ENCODE peak calls at places on chromosomes 16 and 17, in four cellular contexts. One of them, this sample, is unnamed.

GRCh38 chr16:17776888-17777287 is 306.1 kb upstream of the XYLT1 start:
- DNase-seq in H1: no peak
- DNase-seq in A549: no peak
- DNase-seq in hepatocyte: no peak
- DNase-seq in this sample: no peak

GRCh38 chr17:30236807-30237206 is 1.3 kb upstream of the SLC6A4 start:
- DNase-seq in H1: peak; percentile 84
- DNase-seq in A549: peak; percentile 91
- DNase-seq in hepatocyte: peak; percentile 68
- DNase-seq in this sample: no peak

GRCh38 chr17:14228903-14229302 is 7.8 kb downstream of the CDRT15 start:
- DNase-seq in H1: no peak
- DNase-seq in A549: no peak
- DNase-seq in hepatocyte: no peak
- DNase-seq in this sample: no peak

GRCh38 chr17:61389670-61390478 is 9.8 kb upstream of the TBX2 start:
- DNase-seq in H1: peak; percentile 92
- DNase-seq in A549: peak; percentile 72
- DNase-seq in hepatocyte: peak; percentile 74
- DNase-seq in this sample: no peak

GRCh38 chr16:4183258-4184037 is 58.4 kb downstream of the SRL start:
- DNase-seq in H1: peak; percentile 99
- DNase-seq in A549: peak; percentile 88
- DNase-seq in hepatocyte: peak; percentile 99
- DNase-seq in this sample: peak; percentile 65

GRCh38 chr16:16001856-16002255 is 52.4 kb downstream of the ABCC1 start:
- DNase-seq in H1: no peak
- DNase-seq in A549: no peak
- DNase-seq in hepatocyte: no peak
- DNase-seq in this sample: no peak

GRCh38 chr16:74450236-74450635 is 29.0 kb upstream of the CLEC18B start:
- DNase-seq in H1: no peak
- DNase-seq in A549: no peak
- DNase-seq in hepatocyte: no peak
- DNase-seq in this sample: no peak

GRCh38 chr17:38415250-38416194 is 12.7 kb upstream of the ARHGAP23 start:
- DNase-seq in H1: peak; percentile 86
- DNase-seq in A549: no peak
- DNase-seq in hepatocyte: peak; percentile 64
- DNase-seq in this sample: no peak

GRCh38 chr16:88548131-88548874 is 21.9 kb upstream of the ZC3H18 start:
- DNase-seq in H1: no peak
- DNase-seq in A549: no peak
- DNase-seq in hepatocyte: no peak
- DNase-seq in this sample: no peak

GRCh38 chr16:68480084-68480995 is 32.0 kb upstream of the SMPD3 start:
- DNase-seq in H1: no peak
- DNase-seq in A549: no peak
- DNase-seq in hepatocyte: no peak
- DNase-seq in this sample: no peak

GRCh38 chr17:81590121-81590520 is 38.0 kb upstream of the FAAP100 start:
- DNase-seq in H1: no peak
- DNase-seq in A549: no peak
- DNase-seq in hepatocyte: no peak
- DNase-seq in this sample: no peak

GRCh38 chr16:16025214-16025968 is 76.0 kb downstream of the ABCC1 start:
- DNase-seq in H1: no peak
- DNase-seq in A549: peak; percentile 38
- DNase-seq in hepatocyte: no peak
- DNase-seq in this sample: no peak

GRCh38 chr17:9028171-9028570 is 6.9 kb downstream of the NTN1 start:
- DNase-seq in H1: no peak
- DNase-seq in A549: no peak
- DNase-seq in hepatocyte: no peak
- DNase-seq in this sample: no peak

GRCh38 chr17:78789663-78790181 is 7.6 kb upstream of the CYTH1 start:
- DNase-seq in H1: no peak
- DNase-seq in A549: no peak
- DNase-seq in hepatocyte: peak; percentile 40
- DNase-seq in this sample: no peak

GRCh38 chr16:66262253-66263167 is 104.0 kb upstream of the CDH5 start:
- DNase-seq in H1: no peak
- DNase-seq in A549: no peak
- DNase-seq in hepatocyte: peak; percentile 32
- DNase-seq in this sample: no peak

GRCh38 chr17:78974635-78975591 is 4.8 kb downstream of the LGALS3BP start:
- DNase-seq in H1: no peak
- DNase-seq in A549: no peak
- DNase-seq in hepatocyte: peak; percentile 56
- DNase-seq in this sample: no peak

GRCh38 chr17:77445030-77445907 is 304.5 kb downstream of the SEC14L1 start:
- DNase-seq in H1: no peak
- DNase-seq in A549: no peak
- DNase-seq in hepatocyte: no peak
- DNase-seq in this sample: no peak

GRCh38 chr17:77443743-77444260 is 303.0 kb downstream of the SEC14L1 start:
- DNase-seq in H1: no peak
- DNase-seq in A549: no peak
- DNase-seq in hepatocyte: no peak
- DNase-seq in this sample: no peak

GRCh38 chr17:77445908-77446535 is 305.3 kb downstream of the SEC14L1 start:
- DNase-seq in H1: no peak
- DNase-seq in A549: no peak
- DNase-seq in hepatocyte: peak; percentile 78
- DNase-seq in this sample: no peak

GRCh38 chr17:77442976-77443742 is 302.4 kb downstream of the SEC14L1 start:
- DNase-seq in H1: no peak
- DNase-seq in A549: no peak
- DNase-seq in hepatocyte: no peak
- DNase-seq in this sample: no peak

DNA sequence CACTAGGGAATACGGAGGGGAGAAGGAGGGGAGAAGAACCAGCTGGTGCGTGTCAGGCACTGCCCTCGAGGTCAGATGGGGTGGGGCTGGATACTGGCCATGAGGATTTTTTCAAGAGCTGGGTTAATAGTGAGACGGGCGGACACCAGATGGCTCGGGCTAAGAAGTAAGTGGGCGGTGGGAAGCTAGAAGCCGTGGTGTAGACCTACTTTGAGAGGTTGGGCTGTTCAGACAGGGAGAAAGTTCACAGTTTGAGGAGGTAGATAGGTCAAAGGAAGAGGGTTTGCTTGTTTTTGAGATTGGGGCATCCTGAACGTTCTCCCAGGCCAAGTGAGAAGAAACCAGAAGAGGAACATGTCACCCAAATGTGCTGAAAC is 303.9 kb downstream of the SEC14L1 start:
- DNase-seq in H1: no peak
- DNase-seq in A549: no peak
- DNase-seq in hepatocyte: no peak
- DNase-seq in this sample: no peak
- H3K4me2 ChIP-seq in H1: no peak overlapping the region
- H3K4me2 ChIP-seq in A549: no peak overlapping the region
- H3K4me2 ChIP-seq in hepatocyte: peak overlapping the region; percentile 11
- H3K4me2 ChIP-seq in this sample: no peak overlapping the region

GRCh38 chr16:23786964-23787571 is 32.2 kb downstream of the CHP2 start:
- DNase-seq in H1: peak; percentile 52
- DNase-seq in A549: no peak
- DNase-seq in hepatocyte: no peak
- DNase-seq in this sample: no peak
- H3K4me2 ChIP-seq in H1: peak overlapping the region; percentile 49
- H3K4me2 ChIP-seq in A549: no peak overlapping the region
- H3K4me2 ChIP-seq in hepatocyte: no peak overlapping the region
- H3K4me2 ChIP-seq in this sample: no peak overlapping the region

GRCh38 chr17:35742896-35743477 is 10.1 kb downstream of the GAS2L2 start:
- DNase-seq in H1: no peak
- DNase-seq in A549: no peak
- DNase-seq in hepatocyte: no peak
- DNase-seq in this sample: no peak

GRCh38 chr17:35738519-35739133 is 7.2 kb downstream of the RASL10B start:
- DNase-seq in H1: no peak
- DNase-seq in A549: no peak
- DNase-seq in hepatocyte: no peak
- DNase-seq in this sample: no peak

GRCh38 chr17:35740216-35740615 is 8.8 kb downstream of the RASL10B start:
- DNase-seq in H1: no peak
- DNase-seq in A549: no peak
- DNase-seq in hepatocyte: no peak
- DNase-seq in this sample: no peak

GRCh38 chr17:35742496-35742895 is 10.5 kb downstream of the GAS2L2 start:
- DNase-seq in H1: no peak
- DNase-seq in A549: no peak
- DNase-seq in hepatocyte: no peak
- DNase-seq in this sample: no peak

DNA sequence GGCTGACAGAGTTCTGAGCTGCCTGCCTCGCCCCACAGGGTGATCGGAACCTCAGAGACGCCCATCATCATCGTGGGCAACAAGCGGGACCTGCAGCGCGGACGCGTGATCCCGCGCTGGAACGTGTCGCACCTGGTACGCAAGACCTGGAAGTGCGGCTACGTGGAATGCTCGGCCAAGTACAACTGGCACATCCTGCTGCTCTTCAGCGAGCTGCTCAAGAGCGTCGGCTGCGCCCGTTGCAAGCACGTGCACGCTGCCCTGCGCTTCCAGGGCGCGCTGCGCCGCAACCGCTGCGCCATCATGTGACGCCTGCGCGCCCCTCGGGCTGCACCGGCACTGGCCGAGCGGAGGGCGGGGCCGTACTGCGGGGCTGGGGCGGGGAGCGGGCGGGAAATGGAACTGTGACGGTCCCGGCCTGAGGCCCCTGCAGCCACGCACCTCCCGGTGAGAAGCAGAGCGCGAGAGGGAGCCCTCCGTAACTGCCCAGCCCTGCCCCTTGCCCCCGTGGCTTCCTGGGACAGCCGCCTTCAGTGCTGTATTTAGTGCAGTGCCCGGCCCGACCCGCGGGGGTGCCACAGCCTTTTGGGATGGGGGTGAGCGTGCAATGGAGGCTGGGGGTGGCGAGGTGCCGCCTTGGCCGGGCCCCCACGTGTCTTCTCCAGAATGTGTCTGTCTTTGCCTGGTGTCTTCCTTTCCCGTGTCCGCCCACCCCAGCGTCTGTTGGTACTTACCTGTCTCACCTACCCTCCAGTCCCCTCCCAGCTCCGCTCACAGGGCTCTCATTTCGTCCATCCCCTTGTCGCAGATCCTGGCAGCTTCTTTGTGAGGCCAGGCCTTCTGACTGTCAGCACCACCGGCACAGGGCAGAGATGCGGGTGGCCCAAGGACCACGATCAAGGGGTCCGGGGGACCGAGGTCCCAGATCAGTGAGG is 9.8 kb downstream of the RASL10B start:
- DNase-seq in H1: peak; percentile 79
- DNase-seq in A549: no peak
- DNase-seq in hepatocyte: no peak
- DNase-seq in this sample: no peak
- H3K4me2 ChIP-seq in H1: peak overlapping the region; percentile 67
- H3K4me2 ChIP-seq in A549: peak overlapping the region; percentile 89
- H3K4me2 ChIP-seq in hepatocyte: peak overlapping the region; percentile 69
- H3K4me2 ChIP-seq in this sample: no peak overlapping the region

DNA sequence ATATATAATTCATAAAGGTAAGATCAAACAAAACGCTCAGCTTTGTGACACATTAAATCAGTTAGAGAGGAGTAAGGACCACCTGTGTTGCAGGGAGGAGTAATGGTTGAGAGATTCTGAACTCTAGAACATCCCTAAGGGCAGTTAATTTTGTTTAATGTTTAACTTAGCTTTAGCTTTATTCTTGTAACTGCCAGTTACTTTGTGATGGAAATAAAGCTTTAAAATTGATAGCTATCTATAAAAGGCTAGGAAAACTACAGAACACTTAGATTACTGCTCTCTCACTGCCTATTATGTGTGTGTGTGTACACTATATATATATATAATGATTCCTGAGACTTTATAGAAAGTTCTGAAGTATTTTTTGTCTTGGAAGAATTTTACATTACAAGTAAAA is 37.8 kb downstream of the PTRH2 start:
- DNase-seq in H1: no peak
- DNase-seq in A549: no peak
- DNase-seq in hepatocyte: no peak
- DNase-seq in this sample: no peak
- H3K4me2 ChIP-seq in H1: no peak overlapping the region
- H3K4me2 ChIP-seq in A549: peak overlapping the region; percentile 71
- H3K4me2 ChIP-seq in hepatocyte: no peak overlapping the region
- H3K4me2 ChIP-seq in this sample: peak overlapping the region; percentile 49

GRCh38 chr16:7772722-7773121 is 440.1 kb downstream of the RBFOX1 start:
- DNase-seq in H1: no peak
- DNase-seq in A549: no peak
- DNase-seq in hepatocyte: no peak
- DNase-seq in this sample: no peak

DNA sequence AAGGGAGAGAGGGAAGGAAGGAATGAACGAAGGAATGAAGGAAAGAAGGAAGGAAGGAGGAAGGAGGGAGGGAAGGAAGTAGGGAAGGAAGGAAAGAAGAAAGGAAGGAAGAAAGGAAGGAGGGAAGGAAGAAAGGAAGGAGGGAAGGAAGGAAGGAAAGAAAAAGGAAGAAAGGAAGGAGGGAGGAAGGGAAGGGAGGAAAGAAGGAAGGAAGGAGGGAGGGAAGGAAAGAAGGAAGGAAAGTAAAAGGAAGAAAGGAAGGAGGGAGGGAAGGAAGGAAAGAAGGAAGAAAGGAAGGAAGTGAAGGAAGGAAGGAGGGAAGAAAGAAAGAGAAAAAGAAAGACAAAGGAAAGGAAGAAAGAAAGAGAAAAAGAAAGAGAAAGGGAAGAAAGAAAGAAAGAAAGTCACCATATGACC is 442.4 kb downstream of the RBFOX1 start:
- DNase-seq in H1: no peak
- DNase-seq in A549: no peak
- DNase-seq in hepatocyte: no peak
- DNase-seq in this sample: no peak
- H3K4me2 ChIP-seq in H1: no peak overlapping the region
- H3K4me2 ChIP-seq in A549: no peak overlapping the region
- H3K4me2 ChIP-seq in hepatocyte: no peak overlapping the region
- H3K4me2 ChIP-seq in this sample: no peak overlapping the region

This sample was measured in keratinocyte.